ENCODE peak calls at places on chromosomes 11 and 22, in four cellular contexts. P is stimulated activated CD8-positive, alpha-beta memory T cell treated with anti-CD3 and anti-CD28 coated beads, Interleukin-15, amount 100 ng/mL, for 24 hours; G is heart left ventricle; B is mucosa of gallbladder. V is an unnamed sample.

GRCh38 chr11:34405079-34405858 is 33.5 kb upstream of the CAT start:
- DNase-seq in G (no peak), B (no peak), P (no peak), V (no peak)

GRCh38 chr11:25733777-25734176 is 598.2 kb upstream of the ANO3 start:
- DNase-seq in P (no peak), B (no peak), G (no peak), V (no peak)

GRCh38 chr11:10623797-10624761 is 55.6 kb upstream of the LYVE1 start:
- DNase-seq in B (no peak), G (no peak), P (no peak), V (no peak)

GRCh38 chr11:100823360-100823759 is 136.3 kb downstream of the ARHGAP42 start:
- DNase-seq in P (no peak), G (no peak), B (no peak), V (no peak)

GRCh38 chr11:101436511-101437142 is 147.2 kb downstream of the TRPC6 start:
- DNase-seq in P (no peak), B (no peak), G (no peak), V (no peak)

GRCh38 chr11:13277719-13278619 is at the start of gene BMAL1:
- DNase-seq in G (peak), B (peak), P (peak), V (peak)

GRCh38 chr22:27299181-27300085 is 502.1 kb downstream of the MN1 start:
- DNase-seq in P (no peak), G (no peak), B (no peak), V (no peak)

GRCh38 chr11:111725621-111726020 is 40.6 kb downstream of the PPP2R1B start:
- DNase-seq in G (no peak), P (no peak), B (no peak), V (no peak)

GRCh38 chr11:16382638-16383380 is 26.5 kb upstream of the SOX6 start:
- DNase-seq in P (no peak), G (no peak), B (no peak), V (no peak)

GRCh38 chr11:111923351-111923788 is 4.7 kb downstream of the C11orf52 start:
- DNase-seq in P (no peak), G (peak), B (no peak), V (no peak)

GRCh38 chr22:19287889-19288288 is 3.6 kb downstream of the CLTCL1 start:
- DNase-seq in G (no peak), P (no peak), B (no peak), V (no peak)

GRCh38 chr22:42978453-42979103 is 36.4 kb downstream of the PACSIN2 start:
- DNase-seq in P (no peak), B (no peak), G (peak), V (peak)

GRCh38 chr22:19886605-19887250 is 32.1 kb upstream of the GNB1L start:
- DNase-seq in P (no peak), G (no peak), B (no peak), V (no peak)

GRCh38 chr22:23044570-23044969 is 25.7 kb upstream of the GNAZ start:
- DNase-seq in G (no peak), P (no peak), B (no peak), V (no peak)

GRCh38 chr11:101487775-101488174 is 96.0 kb downstream of the TRPC6 start:
- DNase-seq in G (no peak), P (no peak), B (no peak), V (no peak)

GRCh38 chr11:126084608-126084912 is 21.9 kb upstream of the CDON start:
- DNase-seq in B (no peak), G (no peak), P (no peak), V (no peak)